ENCODE peak calls at places on chromosomes 16 and 17, in ten cellular contexts. One of them, this sample, is unnamed.

GRCh38 chr16:19419691-19420060 is 2.0 kb downstream of the TMC5 start:
- DNase-seq in suprapubic skin: no peak
- DNase-seq in A549: peak; percentile 91
- DNase-seq in IMR-90: peak; percentile 4
- DNase-seq in foreskin fibroblast: no peak
- DNase-seq in MCF 10A: peak; percentile 87
- DNase-seq in nephron progenitor cell: no peak
- DNase-seq in fibroblast of the aortic adventitia: no peak
- DNase-seq in endothelial cell of umbilical vein: no peak
- DNase-seq in GM10248: no peak
- DNase-seq in this sample: no peak

GRCh38 chr16:78257376-78257728 is 157.9 kb downstream of the WWOX start:
- DNase-seq in MCF 10A: no peak
- DNase-seq in A549: no peak
- DNase-seq in foreskin fibroblast: no peak
- DNase-seq in IMR-90: no peak
- DNase-seq in nephron progenitor cell: peak; percentile 32
- DNase-seq in fibroblast of the aortic adventitia: no peak
- DNase-seq in suprapubic skin: no peak
- DNase-seq in endothelial cell of umbilical vein: no peak
- DNase-seq in GM10248: no peak
- DNase-seq in this sample: no peak

GRCh38 chr17:81203136-81203535 is 19.6 kb downstream of the CEP131 start:
- DNase-seq in IMR-90: no peak
- DNase-seq in endothelial cell of umbilical vein: no peak
- DNase-seq in nephron progenitor cell: no peak
- DNase-seq in suprapubic skin: no peak
- DNase-seq in foreskin fibroblast: no peak
- DNase-seq in GM10248: no peak
- DNase-seq in fibroblast of the aortic adventitia: no peak
- DNase-seq in A549: no peak
- DNase-seq in MCF 10A: no peak
- DNase-seq in this sample: no peak

GRCh38 chr16:66103245-66103644 is 263.2 kb upstream of the CDH5 start:
- DNase-seq in fibroblast of the aortic adventitia: peak; percentile 49
- DNase-seq in IMR-90: peak; percentile 58
- DNase-seq in foreskin fibroblast: peak; percentile 19
- DNase-seq in MCF 10A: no peak
- DNase-seq in suprapubic skin: no peak
- DNase-seq in endothelial cell of umbilical vein: no peak
- DNase-seq in nephron progenitor cell: no peak
- DNase-seq in A549: no peak
- DNase-seq in GM10248: no peak
- DNase-seq in this sample: peak; percentile 63

GRCh38 chr17:27538156-27538955 is 82.1 kb downstream of the KSR1 start:
- DNase-seq in suprapubic skin: no peak
- DNase-seq in GM10248: no peak
- DNase-seq in endothelial cell of umbilical vein: no peak
- DNase-seq in IMR-90: peak; percentile 72
- DNase-seq in foreskin fibroblast: no peak
- DNase-seq in fibroblast of the aortic adventitia: no peak
- DNase-seq in MCF 10A: no peak
- DNase-seq in A549: no peak
- DNase-seq in nephron progenitor cell: no peak
- DNase-seq in this sample: no peak

GRCh38 chr17:76714822-76715461 is 4.2 kb upstream of the MXRA7 start:
- DNase-seq in foreskin fibroblast: peak; percentile 80
- DNase-seq in A549: no peak
- DNase-seq in endothelial cell of umbilical vein: peak; percentile 57
- DNase-seq in suprapubic skin: peak; percentile 80
- DNase-seq in GM10248: peak; percentile 64
- DNase-seq in IMR-90: peak; percentile 59
- DNase-seq in fibroblast of the aortic adventitia: peak; percentile 76
- DNase-seq in nephron progenitor cell: peak; percentile 88
- DNase-seq in MCF 10A: peak; percentile 67
- DNase-seq in this sample: peak; percentile 70

GRCh38 chr16:84379731-84380369 is 11.5 kb downstream of the ATP2C2 start:
- DNase-seq in GM10248: no peak
- DNase-seq in IMR-90: no peak
- DNase-seq in MCF 10A: no peak
- DNase-seq in suprapubic skin: no peak
- DNase-seq in nephron progenitor cell: no peak
- DNase-seq in endothelial cell of umbilical vein: no peak
- DNase-seq in foreskin fibroblast: no peak
- DNase-seq in A549: no peak
- DNase-seq in fibroblast of the aortic adventitia: no peak
- DNase-seq in this sample: no peak

GRCh38 chr17:76927577-76927976 is 59.4 kb downstream of the MGAT5B start:
- DNase-seq in nephron progenitor cell: no peak
- DNase-seq in IMR-90: no peak
- DNase-seq in suprapubic skin: no peak
- DNase-seq in fibroblast of the aortic adventitia: no peak
- DNase-seq in endothelial cell of umbilical vein: no peak
- DNase-seq in A549: no peak
- DNase-seq in foreskin fibroblast: no peak
- DNase-seq in GM10248: no peak
- DNase-seq in MCF 10A: no peak
- DNase-seq in this sample: no peak

GRCh38 chr16:57355898-57356414 is 2.6 kb upstream of the CCL22 start:
- DNase-seq in GM10248: no peak
- DNase-seq in MCF 10A: no peak
- DNase-seq in fibroblast of the aortic adventitia: no peak
- DNase-seq in IMR-90: no peak
- DNase-seq in suprapubic skin: no peak
- DNase-seq in foreskin fibroblast: no peak
- DNase-seq in endothelial cell of umbilical vein: no peak
- DNase-seq in nephron progenitor cell: no peak
- DNase-seq in A549: no peak
- DNase-seq in this sample: no peak

GRCh38 chr16:23893976-23894375 is 58.2 kb downstream of the PRKCB start:
- DNase-seq in foreskin fibroblast: no peak
- DNase-seq in IMR-90: no peak
- DNase-seq in nephron progenitor cell: no peak
- DNase-seq in GM10248: no peak
- DNase-seq in MCF 10A: no peak
- DNase-seq in A549: no peak
- DNase-seq in suprapubic skin: no peak
- DNase-seq in endothelial cell of umbilical vein: no peak
- DNase-seq in fibroblast of the aortic adventitia: no peak
- DNase-seq in this sample: no peak

GRCh38 chr17:15468142-15468541 is 721 bp upstream of the CDRT4 start:
- DNase-seq in foreskin fibroblast: no peak
- DNase-seq in A549: no peak
- DNase-seq in IMR-90: no peak
- DNase-seq in MCF 10A: no peak
- DNase-seq in GM10248: no peak
- DNase-seq in nephron progenitor cell: no peak
- DNase-seq in suprapubic skin: no peak
- DNase-seq in fibroblast of the aortic adventitia: no peak
- DNase-seq in endothelial cell of umbilical vein: no peak
- DNase-seq in this sample: no peak

GRCh38 chr16:1150511-1150982 is 2.4 kb upstream of the CACNA1H start:
- DNase-seq in foreskin fibroblast: peak; percentile 63
- DNase-seq in A549: peak; percentile 84
- DNase-seq in fibroblast of the aortic adventitia: peak; percentile 9
- DNase-seq in MCF 10A: no peak
- DNase-seq in nephron progenitor cell: no peak
- DNase-seq in IMR-90: peak; percentile 47
- DNase-seq in GM10248: no peak
- DNase-seq in endothelial cell of umbilical vein: no peak
- DNase-seq in suprapubic skin: no peak
- DNase-seq in this sample: no peak

GRCh38 chr17:3852561-3852960 is 6.5 kb upstream of the NCBP3 start:
- DNase-seq in fibroblast of the aortic adventitia: no peak
- DNase-seq in foreskin fibroblast: peak; percentile 15
- DNase-seq in endothelial cell of umbilical vein: no peak
- DNase-seq in GM10248: no peak
- DNase-seq in IMR-90: no peak
- DNase-seq in suprapubic skin: peak; percentile 39
- DNase-seq in A549: no peak
- DNase-seq in nephron progenitor cell: no peak
- DNase-seq in MCF 10A: no peak
- DNase-seq in this sample: peak; percentile 38

GRCh38 chr16:75456971-75457370 is 7.5 kb downstream of the TMEM170A start:
- DNase-seq in A549: no peak
- DNase-seq in IMR-90: no peak
- DNase-seq in foreskin fibroblast: no peak
- DNase-seq in MCF 10A: no peak
- DNase-seq in fibroblast of the aortic adventitia: no peak
- DNase-seq in nephron progenitor cell: no peak
- DNase-seq in endothelial cell of umbilical vein: no peak
- DNase-seq in suprapubic skin: no peak
- DNase-seq in GM10248: no peak
- DNase-seq in this sample: no peak

GRCh38 chr16:67457611-67458010 is 23.3 kb downstream of the ATP6V0D1 start:
- DNase-seq in endothelial cell of umbilical vein: no peak
- DNase-seq in suprapubic skin: no peak
- DNase-seq in MCF 10A: no peak
- DNase-seq in GM10248: no peak
- DNase-seq in IMR-90: no peak
- DNase-seq in fibroblast of the aortic adventitia: no peak
- DNase-seq in foreskin fibroblast: peak; percentile 34
- DNase-seq in A549: no peak
- DNase-seq in nephron progenitor cell: no peak
- DNase-seq in this sample: no peak

GRCh38 chr16:67454104-67454503 is 23.2 kb downstream of the HSD11B2 start:
- DNase-seq in endothelial cell of umbilical vein: no peak
- DNase-seq in GM10248: no peak
- DNase-seq in fibroblast of the aortic adventitia: no peak
- DNase-seq in foreskin fibroblast: no peak
- DNase-seq in IMR-90: no peak
- DNase-seq in A549: no peak
- DNase-seq in MCF 10A: no peak
- DNase-seq in nephron progenitor cell: no peak
- DNase-seq in suprapubic skin: no peak
- DNase-seq in this sample: no peak

GRCh38 chr16:67458121-67458641 is 22.8 kb downstream of the ATP6V0D1 start:
- DNase-seq in nephron progenitor cell: no peak
- DNase-seq in endothelial cell of umbilical vein: no peak
- DNase-seq in fibroblast of the aortic adventitia: no peak
- DNase-seq in foreskin fibroblast: peak; percentile 41
- DNase-seq in suprapubic skin: no peak
- DNase-seq in A549: no peak
- DNase-seq in IMR-90: no peak
- DNase-seq in GM10248: no peak
- DNase-seq in MCF 10A: no peak
- DNase-seq in this sample: peak; percentile 34

GRCh38 chr16:67454852-67455251 is 23.9 kb downstream of the HSD11B2 start:
- DNase-seq in foreskin fibroblast: no peak
- DNase-seq in IMR-90: no peak
- DNase-seq in suprapubic skin: no peak
- DNase-seq in fibroblast of the aortic adventitia: no peak
- DNase-seq in GM10248: no peak
- DNase-seq in nephron progenitor cell: no peak
- DNase-seq in A549: no peak
- DNase-seq in endothelial cell of umbilical vein: no peak
- DNase-seq in MCF 10A: no peak
- DNase-seq in this sample: no peak

GRCh38 chr16:67456383-67457140 is 24.4 kb downstream of the ATP6V0D1 start:
- DNase-seq in suprapubic skin: peak; percentile 84
- DNase-seq in fibroblast of the aortic adventitia: peak; percentile 89
- DNase-seq in foreskin fibroblast: peak; percentile 73
- DNase-seq in MCF 10A: peak; percentile 25
- DNase-seq in A549: peak; percentile 58
- DNase-seq in GM10248: peak; percentile 26
- DNase-seq in nephron progenitor cell: no peak
- DNase-seq in endothelial cell of umbilical vein: no peak
- DNase-seq in IMR-90: peak; percentile 36
- DNase-seq in this sample: peak; percentile 63
- TF ChIP-seq CTCF in suprapubic skin: peak; percentile 45
- TF ChIP-seq CTCF in fibroblast of the aortic adventitia: peak; percentile 84
- TF ChIP-seq CTCF in foreskin fibroblast: peak; percentile 52
- TF ChIP-seq CTCF in MCF 10A: peak; percentile 32
- TF ChIP-seq CTCF in A549: no peak
- TF ChIP-seq CTCF in GM10248: no peak
- TF ChIP-seq CTCF in nephron progenitor cell: peak; percentile 20
- TF ChIP-seq CTCF in endothelial cell of umbilical vein: peak; percentile 17
- TF ChIP-seq CTCF in IMR-90: peak; percentile 50
- TF ChIP-seq CTCF in this sample: peak; percentile 61

GRCh38 chr17:38815576-38816193 is 9.4 kb downstream of the CWC25 start:
- DNase-seq in A549: peak; percentile 72
- DNase-seq in foreskin fibroblast: peak; percentile 64
- DNase-seq in endothelial cell of umbilical vein: no peak
- DNase-seq in fibroblast of the aortic adventitia: peak; percentile 44
- DNase-seq in MCF 10A: peak; percentile 64
- DNase-seq in suprapubic skin: no peak
- DNase-seq in IMR-90: peak; percentile 59
- DNase-seq in GM10248: no peak
- DNase-seq in nephron progenitor cell: no peak
- DNase-seq in this sample: peak; percentile 56
- TF ChIP-seq CTCF in A549: peak; percentile 24
- TF ChIP-seq CTCF in foreskin fibroblast: peak; percentile 35
- TF ChIP-seq CTCF in endothelial cell of umbilical vein: no peak
- TF ChIP-seq CTCF in fibroblast of the aortic adventitia: peak; percentile 39
- TF ChIP-seq CTCF in MCF 10A: peak; percentile 29
- TF ChIP-seq CTCF in suprapubic skin: no peak
- TF ChIP-seq CTCF in IMR-90: peak; percentile 42
- TF ChIP-seq CTCF in GM10248: peak; percentile 7
- TF ChIP-seq CTCF in nephron progenitor cell: no peak
- TF ChIP-seq CTCF in this sample: peak; percentile 33

GRCh38 chr17:44374306-44375195 is 10.9 kb upstream of the FAM171A2 start:
- DNase-seq in endothelial cell of umbilical vein: no peak
- DNase-seq in A549: no peak
- DNase-seq in fibroblast of the aortic adventitia: no peak
- DNase-seq in nephron progenitor cell: peak; percentile 66
- DNase-seq in GM10248: peak; percentile 62
- DNase-seq in IMR-90: peak; percentile 15
- DNase-seq in foreskin fibroblast: no peak
- DNase-seq in suprapubic skin: peak; percentile 61
- DNase-seq in MCF 10A: no peak
- DNase-seq in this sample: no peak
- TF ChIP-seq CTCF in endothelial cell of umbilical vein: no peak
- TF ChIP-seq CTCF in A549: no peak
- TF ChIP-seq CTCF in fibroblast of the aortic adventitia: no peak
- TF ChIP-seq CTCF in nephron progenitor cell: no peak
- TF ChIP-seq CTCF in GM10248: no peak
- TF ChIP-seq CTCF in IMR-90: no peak
- TF ChIP-seq CTCF in foreskin fibroblast: no peak
- TF ChIP-seq CTCF in suprapubic skin: no peak
- TF ChIP-seq CTCF in MCF 10A: no peak
- TF ChIP-seq CTCF in this sample: no peak

DNA sequence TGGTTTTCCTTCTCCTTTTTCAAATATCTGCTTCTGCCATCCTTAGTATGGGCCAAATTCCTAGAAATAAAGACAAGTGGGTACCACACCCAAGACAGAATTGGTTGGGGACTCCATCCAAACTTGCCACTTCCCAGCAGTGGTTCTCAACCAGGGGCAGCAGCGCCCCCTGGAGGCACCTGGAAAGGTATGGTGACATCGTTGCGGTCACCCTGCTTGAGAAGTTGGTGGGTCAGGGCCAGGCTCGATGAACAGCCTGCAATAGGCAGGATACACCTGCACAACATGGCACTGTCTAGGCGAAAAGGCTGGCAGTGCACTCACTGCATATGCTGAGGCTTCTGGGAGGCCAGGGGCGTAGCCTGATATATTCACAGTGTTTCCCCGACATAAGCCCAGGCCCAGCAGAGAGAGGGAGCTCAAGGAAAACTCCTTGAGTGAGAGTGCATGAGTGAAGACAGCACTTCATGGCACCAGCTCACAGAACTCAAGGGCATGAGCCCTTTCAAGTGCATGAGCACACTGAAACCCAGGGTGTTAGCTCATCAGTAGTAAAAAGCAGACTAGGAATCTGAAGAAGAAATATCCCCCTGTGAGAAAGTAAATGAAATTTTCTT is 57.7 kb downstream of the CMC2 start:
- DNase-seq in MCF 10A: peak; percentile 50
- DNase-seq in GM10248: peak; percentile 53
- DNase-seq in fibroblast of the aortic adventitia: peak; percentile 55
- DNase-seq in endothelial cell of umbilical vein: peak; percentile 73
- DNase-seq in A549: no peak
- DNase-seq in suprapubic skin: no peak
- DNase-seq in nephron progenitor cell: peak; percentile 66
- DNase-seq in IMR-90: peak; percentile 20
- DNase-seq in foreskin fibroblast: peak; percentile 64
- DNase-seq in this sample: peak; percentile 77
- TF ChIP-seq CTCF in MCF 10A: peak; percentile 44
- TF ChIP-seq CTCF in GM10248: peak; percentile 73
- TF ChIP-seq CTCF in fibroblast of the aortic adventitia: peak; percentile 53
- TF ChIP-seq CTCF in endothelial cell of umbilical vein: peak; percentile 82
- TF ChIP-seq CTCF in A549: no peak
- TF ChIP-seq CTCF in suprapubic skin: peak; percentile 7
- TF ChIP-seq CTCF in nephron progenitor cell: peak; percentile 63
- TF ChIP-seq CTCF in IMR-90: peak; percentile 41
- TF ChIP-seq CTCF in foreskin fibroblast: peak; percentile 67
- TF ChIP-seq CTCF in this sample: peak; percentile 71